ENCODE peak calls at places on chromosomes 4 and X, in eight cellular contexts. Q is uterus; A is PC-9; P is NCI-H460; H is stimulated activated naive B cell treated with anti-CD40 and anti-IgM and Interleukin-4, amounts not matched to agents 10 μg/mL and 1 μg/mL and 100 μg/mL, for 72 hours; X is progenitor cell of endocrine pancreas; O is Panc1; K is stimulated activated CD8-positive, alpha-beta memory T cell treated with anti-CD3 and anti-CD28 coated beads, Interleukin-4, amount 100 ng/mL, for 24 hours. B is an unnamed sample.

GRCh38 chr4:15964159-15964558 is 1.2 kb upstream of the FGFBP2 start:
- DNase-seq in H (no peak), Q (no peak), X (no peak), K (no peak), P (no peak), A (no peak), O (no peak), B (no peak)

GRCh38 chr4:21655100-21655499 is 293.5 kb downstream of the KCNIP4 start:
- DNase-seq in H (no peak), A (no peak), P (no peak), Q (no peak), X (no peak), K (no peak), O (no peak), B (no peak)

GRCh38 chrX:23844502-23845138 is 61.6 kb downstream of the SAT1 start:
- DNase-seq in K (no peak), Q (no peak), A (no peak), H (no peak), O (no peak), X (no peak), P (no peak), B (no peak)

GRCh38 chr4:60463846-60464502 is 736.2 kb upstream of the ADGRL3 start:
- DNase-seq in K (no peak), P (peak; percentile 4), X (no peak), Q (no peak), O (no peak), H (no peak), A (no peak), B (no peak)

GRCh38 chr4:120873554-120873953 is 49.0 kb downstream of the PRDM5 start:
- DNase-seq in K (no peak), O (no peak), H (no peak), P (no peak), A (no peak), Q (no peak), X (no peak), B (no peak)

GRCh38 chr4:29113960-29114359 is 1606.2 kb upstream of the PCDH7 start:
- DNase-seq in P (no peak), X (no peak), O (no peak), H (no peak), Q (no peak), A (no peak), K (no peak), B (no peak)

GRCh38 chrX:148380614-148381561 is 119.5 kb upstream of the AFF2 start:
- DNase-seq in Q (no peak), A (no peak), K (peak; percentile 27), H (peak; percentile 39), O (no peak), P (no peak), X (no peak), B (no peak)

GRCh38 chr4:39542633-39543393 is 15.6 kb upstream of the UGDH start:
- DNase-seq in A (no peak), K (no peak), P (no peak), H (no peak), Q (no peak), O (no peak), X (no peak), B (no peak)

GRCh38 chr4:40621592-40622512 is 7.8 kb downstream of the RBM47 start:
- DNase-seq in X (no peak), P (peak; percentile 84), O (peak; percentile 38), H (peak; percentile 77), K (no peak), A (peak; percentile 75), Q (peak; percentile 30), B (peak; percentile 22)

GRCh38 chr4:61308033-61308432 is 107.9 kb downstream of the ADGRL3 start:
- DNase-seq in K (no peak), O (no peak), A (no peak), Q (no peak), X (no peak), P (no peak), H (no peak), B (no peak)

GRCh38 chr4:63211377-63211776 is 1197.9 kb downstream of the TECRL start:
- DNase-seq in Q (no peak), X (no peak), O (no peak), P (no peak), A (no peak), K (no peak), H (no peak), B (no peak)

GRCh38 chr4:108840426-108840975 is 77.6 kb upstream of the ETNPPL start:
- DNase-seq in A (no peak), P (no peak), H (no peak), K (no peak), X (no peak), O (no peak), Q (no peak), B (no peak)

GRCh38 chrX:145405012-145405411 is 157.7 kb downstream of the SPANXN1 start:
- DNase-seq in X (no peak), P (peak; percentile 38), O (peak; percentile 38), Q (no peak), K (no peak), H (no peak), A (peak; percentile 7), B (no peak)

GRCh38 chr4:101071241-101071640 is 276.1 kb downstream of the PPP3CA start:
- DNase-seq in K (no peak), P (no peak), O (no peak), Q (no peak), H (no peak), X (no peak), A (no peak), B (no peak)

GRCh38 chr4:148076964-148077363 is 345.1 kb downstream of the ARHGAP10 start:
- DNase-seq in A (no peak), Q (no peak), O (no peak), H (no peak), P (no peak), X (no peak), K (no peak), B (no peak)